ENCODE peak calls at places on chromosome 10, in four cellular contexts. X is NCI-H2081, D is A172, G is SJSA1. A is an unnamed sample.

GRCh38 chr10:78905940-78906308 is 162.8 kb upstream of the ZMIZ1 start:
- DNase-seq in G (no peak), X (peak), D (no peak), A (no peak)

GRCh38 chr10:114850126-114850525 is 28.5 kb downstream of the FHIP2A start:
- DNase-seq in D (no peak), X (no peak), G (no peak), A (no peak)

GRCh38 chr10:78657622-78658165 is 411.1 kb upstream of the ZMIZ1 start:
- DNase-seq in D (peak), G (peak), X (peak), A (peak)

GRCh38 chr10:71981024-71981867 is 17.1 kb downstream of the CHST3 start:
- DNase-seq in X (no peak), D (peak), G (peak), A (no peak)

GRCh38 chr10:89352039-89352597 is 24.3 kb downstream of the IFIT3 start:
- DNase-seq in X (no peak), D (peak), G (peak), A (no peak)

GRCh38 chr10:43963379-43963778 is 314.7 kb upstream of the ZNF32 start:
- DNase-seq in G (no peak), X (no peak), D (no peak), A (no peak)

GRCh38 chr10:30705625-30706149 is 76.1 kb upstream of the LYZL2 start:
- DNase-seq in X (no peak), G (no peak), D (no peak), A (no peak)

GRCh38 chr10:90652519-90652918 is 205.3 kb downstream of the HTR7 start:
- DNase-seq in D (peak), X (no peak), G (no peak), A (no peak)

GRCh38 chr10:73398024-73398423 is 15.8 kb downstream of the ANXA7 start:
- DNase-seq in D (no peak), G (no peak), X (no peak), A (peak)

GRCh38 chr10:114762811-114763210 is 58.8 kb upstream of the FHIP2A start:
- DNase-seq in G (no peak), D (no peak), X (no peak), A (no peak)

GRCh38 chr10:117534321-117535044 is 8.1 kb upstream of the EMX2 start:
- DNase-seq in D (no peak), X (no peak), G (no peak), A (no peak)

GRCh38 chr10:79490400-79491081 is 21.8 kb upstream of the EIF5AL1 start:
- DNase-seq in G (no peak), D (peak), X (no peak), A (no peak)

GRCh38 chr10:52770904-52771303 is 1.7 kb downstream of the MBL2 start:
- DNase-seq in G (no peak), D (no peak), X (no peak), A (no peak)

GRCh38 chr10:122841569-122841968 is 4.1 kb downstream of the CUZD1 start:
- DNase-seq in G (no peak), X (no peak), D (no peak), A (no peak)

GRCh38 chr10:100571069-100571817 is 35.5 kb downstream of the HIF1AN start:
- DNase-seq in X (no peak), D (no peak), G (no peak), A (no peak)

GRCh38 chr10:120436431-120437142 is 20.4 kb upstream of the PLPP4 start:
- DNase-seq in D (peak), X (no peak), G (no peak), A (no peak)

GRCh38 chr10:125030567-125031197 is 88.8 kb downstream of the ZRANB1 start:
- DNase-seq in D (no peak), X (no peak), G (no peak), A (no peak)

GRCh38 chr10:30154561-30154960 is 95.2 kb upstream of the JCAD start:
- DNase-seq in D (no peak), G (no peak), X (no peak), A (no peak)

GRCh38 chr10:32446701-32447406 is 914 bp downstream of the CCDC7 start:
- DNase-seq in D (peak), X (peak), G (peak), A (no peak)

GRCh38 chr10:29379208-29379607 is 90.3 kb downstream of the LYZL1 start:
- DNase-seq in G (no peak), D (no peak), X (no peak), A (no peak)

GRCh38 chr10:71812016-71812912 is 38.8 kb downstream of the PSAP start:
- DNase-seq in D (peak), X (peak), G (peak), A (peak)

GRCh38 chr10:96466-96865 is 38.8 kb upstream of the ZMYND11 start:
- DNase-seq in G (no peak), X (no peak), D (no peak), A (no peak)

GRCh38 chr10:121330528-121330927 is 267.7 kb downstream of the FGFR2 start:
- DNase-seq in D (no peak), G (peak), X (no peak), A (no peak)

GRCh38 chr10:6411424-6411823 is 168.7 kb downstream of the PRKCQ start:
- DNase-seq in X (no peak), G (no peak), D (no peak), A (no peak)

GRCh38 chr10:47449102-47449978 is 34.6 kb downstream of the ANXA8 start:
- DNase-seq in D (no peak), X (no peak), G (peak), A (no peak)

GRCh38 chr10:92407305-92408016 is 116.5 kb downstream of the MARCHF5 start:
- DNase-seq in D (peak), G (no peak), X (no peak), A (no peak)

GRCh38 chr10:31153692-31154091 is 122.0 kb upstream of the ZNF438 start:
- DNase-seq in D (no peak), G (no peak), X (no peak), A (no peak)

GRCh38 chr10:110508806-110509544 is 11.3 kb downstream of the DUSP5 start:
- DNase-seq in G (no peak), D (peak), X (peak), A (no peak)

GRCh38 chr10:51079331-51079730 is 5.0 kb downstream of the PRKG1 start:
- DNase-seq in D (no peak), G (no peak), X (no peak), A (no peak)

GRCh38 chr10:3172446-3173172 is at the start of gene PITRM1:
- DNase-seq in D (peak), G (peak), X (peak), A (peak)

GRCh38 chr10:11913184-11913641 is 90.1 kb downstream of the PROSER2 start:
- DNase-seq in G (no peak), X (no peak), D (no peak), A (no peak)

GRCh38 chr10:29946953-29947700 is 112.3 kb downstream of the JCAD start:
- DNase-seq in D (peak), X (no peak), G (peak), A (no peak)

GRCh38 chr10:89702121-89702480 is 711 bp downstream of the KIF20B start:
- DNase-seq in X (no peak), G (no peak), D (peak), A (peak)

GRCh38 chr10:25758041-25758457 is 176.0 kb upstream of the MYO3A start:
- DNase-seq in X (peak), G (peak), D (peak), A (peak)

A was measured in HEK293T.